ENCODE peak calls at places on chromosomes 3 and 15, in four cellular contexts. B is A549, W is adrenal gland, G is right lobe of liver. I is an unnamed sample.

GRCh38 chr3:160133757-160134156 is 91.5 kb upstream of the C3orf80 start:
- DNase-seq in W (no peak), B (peak), G (peak), I (no peak)

GRCh38 chr15:73786518-73786917 is 33.4 kb upstream of the INSYN1 start:
- DNase-seq in G (no peak), W (no peak), B (no peak), I (peak)

GRCh38 chr15:101256756-101257155 is 4.9 kb upstream of the CHSY1 start:
- DNase-seq in W (peak), B (peak), G (no peak), I (no peak)

GRCh38 chr3:61765109-61765876 is 203.9 kb downstream of the PTPRG start:
- DNase-seq in W (no peak), B (no peak), G (no peak), I (no peak)

GRCh38 chr3:142613491-142613890 is 17.3 kb downstream of the PLS1 start:
- DNase-seq in G (no peak), W (no peak), B (peak), I (no peak)

GRCh38 chr3:73431136-73431933 is 193.4 kb downstream of the PDZRN3 start:
- DNase-seq in G (no peak), B (no peak), W (no peak), I (no peak)

GRCh38 chr3:182935803-182936202 is 44.5 kb downstream of the DCUN1D1 start:
- DNase-seq in B (no peak), G (no peak), W (no peak), I (no peak)

GRCh38 chr3:42731476-42732195 is 29.0 kb upstream of the HHATL start:
- DNase-seq in G (no peak), B (no peak), W (no peak), I (no peak)

GRCh38 chr3:176633511-176633910 is 563.8 kb downstream of the TBL1XR1 start:
- DNase-seq in G (no peak), W (no peak), B (no peak), I (no peak)

GRCh38 chr3:159586587-159587202 is 401.9 kb upstream of the IL12A start:
- DNase-seq in W (no peak), B (peak), G (no peak), I (no peak)

GRCh38 chr3:9552252-9552999 is 1.2 kb downstream of the LHFPL4 start:
- DNase-seq in G (no peak), B (peak), W (peak), I (peak)

GRCh38 chr3:16286672-16287604 is 21.9 kb downstream of the OXNAD1 start:
- DNase-seq in W (no peak), G (no peak), B (no peak), I (no peak)

GRCh38 chr15:47411733-47412530 is 305.4 kb upstream of the SEMA6D start:
- DNase-seq in W (no peak), G (no peak), B (no peak), I (peak)

GRCh38 chr15:89143503-89144162 is 55.4 kb downstream of the ABHD2 start:
- DNase-seq in B (no peak), G (no peak), W (no peak), I (no peak)

GRCh38 chr3:50503504-50503903 is at the start of gene CACNA2D2:
- DNase-seq in B (peak), W (no peak), G (peak), I (peak)

GRCh38 chr3:61466357-61466756 is 95.0 kb upstream of the PTPRG start:
- DNase-seq in G (no peak), W (no peak), B (no peak), I (no peak)

GRCh38 chr3:182967218-182968204 is 12.8 kb downstream of the DCUN1D1 start:
- DNase-seq in G (no peak), W (no peak), B (no peak), I (no peak)

GRCh38 chr3:133561682-133562081 is 11.8 kb upstream of the CDV3 start:
- DNase-seq in W (no peak), G (no peak), B (no peak), I (no peak)

GRCh38 chr15:98807262-98807661 is 158.9 kb downstream of the IGF1R start:
- DNase-seq in W (no peak), B (no peak), G (no peak), I (no peak)

GRCh38 chr3:3074551-3075257 is 35.5 kb downstream of the IL5RA start:
- DNase-seq in W (no peak), G (no peak), B (no peak), I (no peak)

GRCh38 chr3:84724877-84725276 is 233.9 kb upstream of the CADM2 start:
- DNase-seq in G (no peak), B (peak), W (no peak), I (no peak)

GRCh38 chr3:188084751-188085595 is 69.0 kb upstream of the LPP start:
- DNase-seq in G (no peak), B (no peak), W (no peak), I (no peak)

GRCh38 chr3:168989396-168989795 is 674.1 kb downstream of the MECOM start:
- DNase-seq in G (no peak), B (no peak), W (no peak), I (no peak)

GRCh38 chr15:55872471-55872870 is 120.9 kb downstream of the NEDD4 start:
- DNase-seq in W (no peak), G (no peak), B (no peak), I (no peak)

GRCh38 chr3:123090700-123091585 is 24.1 kb downstream of the PDIA5 start:
- DNase-seq in W (no peak), B (no peak), G (no peak), I (no peak)

GRCh38 chr3:109131276-109131675 is 5.2 kb upstream of the C3orf85 start:
- DNase-seq in W (no peak), B (no peak), G (no peak), I (no peak)

GRCh38 chr3:101513419-101513986 is 491 bp upstream of the SENP7 start:
- DNase-seq in G (no peak), W (no peak), B (no peak), I (no peak)

GRCh38 chr3:157390713-157391515 is 45.7 kb upstream of the PTX3 start:
- DNase-seq in G (no peak), B (no peak), W (no peak), I (no peak)

GRCh38 chr3:112873632-112874031 is 27.0 kb upstream of the CD200R1L start:
- DNase-seq in G (no peak), B (no peak), W (no peak), I (no peak)

GRCh38 chr3:50237133-50237651 is 1.2 kb downstream of the GNAI2 start:
- DNase-seq in W (no peak), G (no peak), B (no peak), I (no peak)

GRCh38 chr3:122458992-122459391 is 43.1 kb upstream of the WDR5B start:
- DNase-seq in G (no peak), B (peak), W (no peak), I (no peak)

GRCh38 chr3:39096775-39097174 is 10.7 kb downstream of the GORASP1 start:
- DNase-seq in G (no peak), B (no peak), W (no peak), I (no peak)

GRCh38 chr3:39098473-39099000 is 8.9 kb downstream of the GORASP1 start:
- DNase-seq in B (no peak), G (no peak), W (no peak), I (no peak)

GRCh38 chr3:39099738-39100499 is 7.5 kb downstream of the GORASP1 start:
- DNase-seq in G (no peak), W (no peak), B (no peak), I (no peak)

GRCh38 chr3:39099242-39099641 is 8.2 kb downstream of the GORASP1 start:
- DNase-seq in W (no peak), B (no peak), G (no peak), I (no peak)

DNA sequence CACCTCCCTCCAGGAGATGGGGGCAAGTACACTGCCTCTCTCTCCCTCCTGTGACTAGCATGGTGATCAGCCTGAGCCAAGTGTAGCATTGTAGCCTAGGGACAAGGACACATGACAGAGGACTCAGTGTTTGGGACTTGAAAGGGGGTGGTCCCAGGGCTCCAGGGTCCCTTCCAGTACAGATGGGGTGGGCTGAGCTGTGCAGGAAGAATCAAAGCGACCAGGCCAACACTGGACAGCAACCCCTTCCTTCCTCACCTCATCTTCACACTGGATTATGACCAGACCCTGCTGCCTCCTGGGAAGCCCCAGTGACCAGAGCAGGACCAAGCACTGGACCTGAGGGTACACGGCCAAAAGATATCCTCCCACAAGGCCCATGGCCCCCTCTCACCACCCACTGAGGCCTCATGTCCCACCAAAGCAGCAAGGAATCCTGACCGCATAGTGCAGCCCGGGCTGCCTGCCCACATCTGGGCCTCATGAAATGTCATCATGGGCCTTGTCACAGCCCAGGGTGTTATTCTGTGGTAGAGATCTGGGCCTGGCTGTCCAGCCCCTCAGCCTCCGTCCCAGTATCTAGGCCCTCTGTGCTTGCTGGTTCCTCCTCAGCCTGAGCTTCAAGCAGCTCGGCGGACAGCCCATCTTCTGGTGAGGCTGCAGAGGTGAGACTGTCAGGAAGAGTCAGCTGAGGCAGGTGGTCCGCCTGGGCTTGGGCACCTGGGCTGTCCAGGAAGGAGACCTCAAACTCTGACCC is 9.5 kb downstream of the GORASP1 start:
- DNase-seq in W (no peak), G (no peak), B (no peak), I (no peak)
- H3K4me3 ChIP-seq in W (no peak), G (no peak), B (no peak), I (no peak)

GRCh38 chr3:4979401-4980228 is at the start of gene BHLHE40:
- DNase-seq in G (no peak), W (no peak), B (no peak), I (no peak)
- TF ChIP-seq POLR2A in G (peak), W (peak), B (peak), I (peak)

GRCh38 chr3:23425410-23425809 is 222.3 kb downstream of the UBE2E2 start:
- DNase-seq in B (no peak), G (no peak), W (no peak), I (no peak)
- H3K27ac ChIP-seq in B (no peak), G (no peak), W (no peak), I (no peak)

DNA sequence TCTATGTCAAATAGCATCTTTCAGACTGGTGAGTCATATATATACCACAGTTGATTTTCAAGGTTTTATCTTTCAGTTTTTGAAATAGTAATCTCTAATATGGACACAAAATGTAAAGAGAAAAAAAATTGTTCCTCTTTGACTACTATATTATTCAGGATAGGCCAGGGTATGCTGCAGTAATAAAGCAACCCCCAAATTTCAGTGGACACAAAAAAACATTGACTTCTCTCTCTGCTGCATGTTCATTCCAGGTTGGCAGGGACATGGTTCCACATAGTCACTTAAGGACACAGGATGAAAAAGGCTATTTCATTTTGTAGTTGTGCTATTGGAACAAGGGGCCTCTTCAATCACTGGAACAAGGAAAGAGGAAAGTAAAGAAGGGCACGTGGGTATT is 28.6 kb downstream of the BMF start:
- DNase-seq in G (no peak), W (no peak), B (no peak), I (no peak)
- H3K4me3 ChIP-seq in G (no peak), W (no peak), B (no peak), I (no peak)

DNA sequence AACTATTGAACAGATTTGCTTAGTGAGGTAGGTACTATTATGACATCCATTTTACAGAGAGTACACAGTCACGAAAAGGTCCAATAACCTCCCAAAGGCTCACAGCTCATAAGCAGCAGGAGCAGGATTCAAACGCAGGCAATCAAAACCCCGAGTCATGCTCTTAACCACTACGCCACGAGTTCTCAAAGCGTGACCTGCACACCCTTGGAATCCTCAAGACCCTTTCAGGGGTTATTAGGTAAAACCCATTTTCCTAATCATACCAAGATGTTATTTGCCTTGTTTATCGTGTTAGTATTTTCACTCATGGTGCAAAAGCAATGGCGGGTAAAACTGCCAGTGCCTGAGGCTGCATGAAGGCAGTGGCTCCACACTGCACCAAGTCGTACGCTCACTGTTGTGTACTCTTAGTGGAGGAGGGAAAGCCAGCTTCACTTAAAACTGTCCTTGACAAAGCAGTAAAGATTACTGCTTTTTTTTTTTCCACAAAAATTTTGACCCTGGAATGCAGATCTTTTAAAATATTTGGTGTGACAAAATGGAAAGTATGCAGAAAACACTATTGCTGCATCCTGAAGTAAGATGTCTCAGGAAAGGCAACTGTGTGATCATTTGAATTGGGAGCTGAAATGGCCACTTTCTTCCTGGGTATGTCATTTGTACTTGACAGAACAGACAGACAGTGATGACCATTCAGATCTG is 96.1 kb downstream of the IGF2BP2 start:
- DNase-seq in W (no peak), B (peak), G (no peak), I (no peak)
- TF ChIP-seq POLR2A in W (no peak), B (no peak), G (no peak), I (no peak)

GRCh38 chr3:178096955-178097354 is 439.3 kb upstream of the KCNMB2 start:
- DNase-seq in G (no peak), B (no peak), W (no peak), I (no peak)

GRCh38 chr3:178099885-178100284 is 436.4 kb upstream of the KCNMB2 start:
- DNase-seq in W (no peak), B (no peak), G (no peak), I (no peak)

GRCh38 chr3:178090899-178091298 is 445.3 kb upstream of the KCNMB2 start:
- DNase-seq in G (no peak), B (no peak), W (no peak), I (no peak)

GRCh38 chr3:178097576-178097975 is 438.7 kb upstream of the KCNMB2 start:
- DNase-seq in G (no peak), B (peak), W (peak), I (no peak)

DNA sequence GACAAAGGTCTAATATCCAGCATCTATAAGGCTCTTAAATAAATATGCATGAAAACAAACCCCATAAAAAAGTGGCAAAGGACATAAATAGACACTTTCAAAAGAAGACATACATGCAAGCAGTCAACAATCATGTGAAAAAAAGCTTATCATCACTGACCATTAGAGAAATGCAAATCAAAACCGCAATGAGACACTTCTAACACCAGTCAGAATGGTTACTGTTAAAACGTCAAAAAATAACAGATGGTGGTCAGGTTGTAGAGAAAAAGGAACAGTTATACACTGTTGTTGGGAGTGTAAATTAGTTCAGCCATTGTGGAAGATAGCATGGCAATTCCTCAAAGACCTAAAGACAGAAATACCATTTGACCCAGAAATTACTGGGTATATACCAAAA is 440.7 kb upstream of the KCNMB2 start:
- DNase-seq in W (no peak), B (no peak), G (no peak), I (no peak)
- H3K27ac ChIP-seq in W (no peak), B (no peak), G (no peak), I (no peak)

GRCh38 chr15:69951511-69952209 is 146.1 kb downstream of the TLE3 start:
- DNase-seq in B (no peak), G (no peak), W (no peak), I (no peak)
- H3K4me3 ChIP-seq in B (no peak), G (no peak), W (no peak), I (no peak)

DNA sequence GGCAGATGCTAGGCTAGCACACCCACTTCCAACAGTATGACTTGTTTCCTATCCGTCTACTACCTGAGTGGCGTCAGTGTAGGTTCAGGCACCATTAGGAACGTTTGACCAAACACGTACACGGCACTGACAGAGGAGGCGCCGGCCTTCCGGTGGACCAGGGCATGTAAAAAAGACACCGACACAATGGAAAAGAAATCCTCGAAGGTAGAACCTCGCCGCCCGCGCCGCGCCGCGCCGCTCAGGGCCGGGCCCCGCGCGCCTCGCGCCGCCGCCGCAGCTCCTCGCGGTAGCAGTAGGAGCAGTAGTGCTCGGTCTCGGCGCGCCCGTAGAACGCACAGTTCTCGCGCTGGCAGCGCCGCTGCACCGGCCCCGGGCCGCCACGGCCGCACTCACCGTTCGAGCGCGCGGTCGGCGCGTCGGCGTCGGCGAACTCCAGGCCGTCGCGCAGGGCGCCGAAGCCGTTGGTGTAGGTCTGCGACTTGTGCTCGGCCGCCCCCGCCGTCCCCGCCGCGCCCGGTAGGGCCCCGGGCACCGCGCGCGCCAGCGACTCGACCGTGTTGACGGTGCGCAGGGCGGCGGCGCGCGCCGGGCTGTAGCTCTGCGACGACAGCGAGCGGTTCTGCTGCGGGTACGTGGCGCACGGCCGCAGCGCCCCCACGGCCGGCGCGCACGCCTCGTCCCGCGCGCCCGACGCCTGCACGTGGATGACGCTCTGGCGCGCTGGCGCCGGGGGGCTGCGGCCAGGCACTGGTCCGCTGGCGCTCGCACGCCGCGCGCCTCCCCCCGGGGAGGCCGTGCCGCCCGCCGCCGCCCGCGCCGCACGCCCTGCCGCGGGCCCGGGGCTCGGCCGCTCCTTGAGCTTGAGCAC is 156.7 kb downstream of the KLF13 start:
- DNase-seq in W (peak), B (no peak), G (peak), I (no peak)
- TF ChIP-seq POLR2A in W (no peak), B (no peak), G (peak), I (no peak)